ENCODE peak calls at places on chromosomes 13 and 19, in six cellular contexts. Q is tibial nerve; W is iPS-NIHi11; U is mesendoderm; V is activated T-cell treated with anti-CD3 and anti-CD28 coated beads, Interleukin-2, amount 50 U/mL, for 24 hours; Z is T-helper 17 cell. K is an unnamed sample.

GRCh38 chr13:24644051-24644450 is 36.2 kb upstream of the ATP12A start:
- DNase-seq in V (no peak), W (no peak), U (no peak), Z (no peak), Q (no peak), K (no peak)

GRCh38 chr13:79710376-79710775 is 229.4 kb downstream of the NDFIP2 start:
- DNase-seq in U (no peak), W (no peak), Z (no peak), Q (no peak), V (no peak), K (no peak)

GRCh38 chr13:69948016-69948415 is 159.6 kb upstream of the ATXN8OS start:
- DNase-seq in V (no peak), Q (no peak), U (no peak), Z (no peak), W (no peak), K (no peak)

GRCh38 chr13:43128504-43128929 is 105.1 kb downstream of the DNAJC15 start:
- DNase-seq in V (no peak), W (no peak), Q (no peak), U (no peak), Z (no peak), K (no peak)

GRCh38 chr13:106651442-106651841 is 83.5 kb upstream of the ARGLU1 start:
- DNase-seq in U (no peak), Z (no peak), W (no peak), V (no peak), Q (no peak), K (no peak)

GRCh38 chr19:27909861-27910260 is 1303.1 kb downstream of the UQCRFS1 start:
- DNase-seq in W (no peak), Q (no peak), U (no peak), V (no peak), Z (no peak), K (no peak)

GRCh38 chr13:113639661-113640262 is 18.2 kb downstream of the ATP4B start:
- DNase-seq in Q (peak; percentile 5), V (peak; percentile 22), U (no peak), W (no peak), Z (no peak), K (no peak)

GRCh38 chr19:6564393-6564792 is 26.6 kb downstream of the CD70 start:
- DNase-seq in W (peak; percentile 47), V (no peak), Z (no peak), Q (no peak), U (peak; percentile 30), K (no peak)

GRCh38 chr13:59203855-59204254 is 959.9 kb downstream of the DIAPH3 start:
- DNase-seq in Z (no peak), Q (no peak), V (no peak), W (no peak), U (no peak), K (no peak)

GRCh38 chr19:10353793-10354391 is 14.5 kb upstream of the ICAM3 start:
- DNase-seq in W (peak; percentile 93), U (peak; percentile 97), Z (no peak), V (peak; percentile 70), Q (peak; percentile 76), K (peak; percentile 68)

GRCh38 chr13:67100723-67101122 is 129.4 kb downstream of the PCDH9 start:
- DNase-seq in W (peak; percentile 6), V (no peak), Z (no peak), Q (no peak), U (peak; percentile 71), K (no peak)

GRCh38 chr19:39497850-39498261 is 891 bp upstream of the DLL3 start:
- DNase-seq in W (peak; percentile 81), Z (no peak), Q (no peak), V (peak; percentile 45), U (peak; percentile 94), K (peak; percentile 56)

GRCh38 chr13:108437496-108437895 is 168.0 kb downstream of the TNFSF13B start:
- DNase-seq in W (no peak), U (no peak), V (no peak), Z (no peak), Q (no peak), K (no peak)

GRCh38 chr19:12946092-12946845 is 607 bp downstream of the RAD23A start:
- DNase-seq in V (peak; percentile 80), U (peak; percentile 96), Z (peak; percentile 37), Q (no peak), W (peak; percentile 93), K (peak; percentile 58)

GRCh38 chr19:40959338-40959737 is 31.7 kb upstream of the CYP2B6 start:
- DNase-seq in Q (no peak), V (no peak), W (no peak), Z (no peak), U (no peak), K (no peak)